ENCODE peak calls at places on chromosomes 12 and 14, in five cellular contexts. A, E, T, D and G are unnamed samples.

GRCh38 chr14:59631237-59631636 is 54.6 kb upstream of the CCDC175 start:
- DNase-seq in A (no peak), E (no peak), T (no peak), D (no peak), G (no peak)

GRCh38 chr12:65685514-65685913 is 138.8 kb upstream of the HMGA2 start:
- DNase-seq in A (no peak), E (no peak), T (peak; percentile 63), D (peak; percentile 66), G (no peak)

GRCh38 chr12:124445121-124445718 is 122.2 kb downstream of the NCOR2 start:
- DNase-seq in A (no peak), E (no peak), T (no peak), D (no peak), G (no peak)

GRCh38 chr12:109962388-109962787 is 33.8 kb downstream of the GIT2 start:
- DNase-seq in A (no peak), E (no peak), T (no peak), D (no peak), G (no peak)

GRCh38 chr12:132018193-132018916 is 68.6 kb downstream of the EP400 start:
- DNase-seq in A (no peak), E (no peak), T (no peak), D (no peak), G (no peak)

GRCh38 chr14:93538411-93538810 is 107.7 kb downstream of the UNC79 start:
- DNase-seq in A (no peak), E (no peak), T (no peak), D (no peak), G (no peak)

GRCh38 chr12:88207921-88208640 is 66.0 kb downstream of the TMTC3 start:
- DNase-seq in A (no peak), E (no peak), T (no peak), D (peak; percentile 29), G (no peak)

GRCh38 chr12:42020226-42020625 is 124.4 kb downstream of the GXYLT1 start:
- DNase-seq in A (no peak), E (no peak), T (no peak), D (no peak), G (no peak)

GRCh38 chr14:76193696-76194095 is 42.0 kb downstream of the GPATCH2L start:
- DNase-seq in A (no peak), E (no peak), T (no peak), D (peak; percentile 19), G (no peak)

GRCh38 chr12:121181181-121181580 is 28.7 kb upstream of the P2RX4 start:
- DNase-seq in A (no peak), E (no peak), T (no peak), D (no peak), G (no peak)

GRCh38 chr12:124420972-124421674 is 126.2 kb downstream of the RFLNA start:
- DNase-seq in A (no peak), E (no peak), T (no peak), D (no peak), G (no peak)

GRCh38 chr12:81263072-81263471 is 185.2 kb downstream of the ACSS3 start:
- DNase-seq in A (no peak), E (no peak), T (no peak), D (no peak), G (no peak)

GRCh38 chr14:99467338-99468075 is 13.2 kb downstream of the SETD3 start:
- DNase-seq in A (no peak), E (no peak), T (peak; percentile 15), D (no peak), G (no peak)

GRCh38 chr14:104140463-104141331 is 2.3 kb downstream of the KIF26A start:
- DNase-seq in A (no peak), E (no peak), T (no peak), D (no peak), G (no peak)

GRCh38 chr12:7959278-7960063 is 23.5 kb upstream of the SLC2A3 start:
- DNase-seq in A (peak; percentile 42), E (no peak), T (peak; percentile 3), D (peak; percentile 79), G (no peak)

GRCh38 chr14:32980178-32980886 is 41.7 kb downstream of the NPAS3 start:
- DNase-seq in A (no peak), E (no peak), T (no peak), D (no peak), G (no peak)

GRCh38 chr14:25090716-25091454 is 40.9 kb upstream of the STXBP6 start:
- DNase-seq in A (no peak), E (no peak), T (no peak), D (peak; percentile 74), G (no peak)

DNA sequence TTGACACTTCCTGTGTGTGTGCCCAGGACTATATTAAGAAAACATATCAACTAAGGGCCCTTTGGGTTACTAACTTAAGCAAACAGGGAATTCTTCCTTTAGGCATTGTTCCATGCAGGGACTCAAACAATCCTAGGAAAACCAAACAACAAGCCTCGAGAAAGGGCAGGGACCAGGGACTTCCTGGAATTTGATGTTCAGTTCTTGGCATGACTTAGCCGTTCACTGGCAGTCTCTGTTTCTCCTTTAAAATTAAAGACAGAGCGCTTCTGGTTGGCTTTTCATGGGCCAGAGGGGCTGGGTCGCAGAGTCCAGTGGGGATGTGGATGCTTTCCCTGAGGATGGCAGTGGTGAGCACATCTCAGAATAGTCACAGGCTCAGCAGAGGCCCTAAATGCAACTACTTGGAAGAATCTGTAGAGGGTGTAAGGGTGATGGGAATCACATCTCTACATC is 35.2 kb downstream of the RNFT2 start:
- DNase-seq in A (no peak), E (no peak), T (peak; percentile 87), D (peak; percentile 2), G (no peak)
- TF ChIP-seq CTCF in A (no peak), E (no peak), T (peak; percentile 32), D (no peak), G (no peak)

GRCh38 chr14:100640481-100641273 is 53.5 kb upstream of the BEGAIN start:
- DNase-seq in A (peak; percentile 84), E (peak; percentile 68), T (no peak), D (no peak), G (no peak)
- TF ChIP-seq CTCF in A (no peak), E (peak; percentile 25), T (no peak), D (no peak), G (no peak)

GRCh38 chr14:70086685-70087379 is 101.9 kb downstream of the SLC8A3 start:
- DNase-seq in A (no peak), E (no peak), T (peak; percentile 35), D (peak; percentile 48), G (no peak)
- TF ChIP-seq CTCF in A (no peak), E (no peak), T (peak; percentile 51), D (peak; percentile 73), G (peak; percentile 56)

DNA sequence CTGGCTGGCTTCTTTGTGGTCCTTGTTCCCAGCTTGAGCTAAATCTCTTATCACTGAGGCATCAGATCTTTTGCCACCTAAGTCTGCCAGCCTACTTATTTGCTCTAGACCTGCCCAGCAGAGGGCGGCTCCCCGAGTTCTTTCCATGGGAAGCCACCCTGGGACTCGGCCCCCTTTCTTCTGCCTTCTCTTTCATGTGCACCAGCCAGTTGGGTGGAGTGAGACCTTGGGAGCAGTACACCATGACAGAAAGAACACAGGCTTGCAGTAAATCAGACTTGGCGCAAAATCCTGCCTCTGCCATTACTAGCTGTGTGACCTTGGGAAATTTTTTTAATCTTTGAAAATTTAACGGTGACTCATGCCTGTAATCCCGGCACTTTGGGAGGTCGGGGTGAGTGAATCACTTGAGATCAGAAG is 7.4 kb downstream of the SMAGP start:
- DNase-seq in A (no peak), E (no peak), T (peak; percentile 63), D (peak; percentile 29), G (no peak)
- TF ChIP-seq CTCF in A (no peak), E (peak; percentile 27), T (peak; percentile 61), D (peak; percentile 44), G (peak; percentile 18)

GRCh38 chr12:26001530-26001929 is 43.0 kb downstream of the RASSF8 start:
- DNase-seq in A (no peak), E (no peak), T (no peak), D (no peak), G (no peak)
- TF ChIP-seq CTCF in A (no peak), E (no peak), T (no peak), D (no peak), G (no peak)

GRCh38 chr12:103868215-103868614 is 27.2 kb upstream of the NT5DC3 start:
- DNase-seq in A (no peak), E (no peak), T (no peak), D (no peak), G (no peak)
- TF ChIP-seq CTCF in A (no peak), E (no peak), T (no peak), D (no peak), G (no peak)

GRCh38 chr12:107891967-107892366 is 117.5 kb downstream of the ASCL4 start:
- DNase-seq in A (no peak), E (no peak), T (peak; percentile 14), D (peak; percentile 10), G (no peak)
- TF ChIP-seq CTCF in A (no peak), E (no peak), T (no peak), D (peak; percentile 30), G (peak; percentile 34)